ENCODE peak calls at places on chromosome 21, in ten cellular contexts. N is aorta; E is WERI-Rb-1; U is MM.1S; P is CD4-positive, CD25-positive, alpha-beta regulatory T cell; Q is GM23248; L is stomach; Z is neural progenitor cell; F is IMR-90; X is Panc1. R is an unnamed sample.
A peak's percentile ranks its signal among the peaks of the same experiment; 100 is the strongest.

GRCh38 chr21:44331209-44331608 is 8.0 kb downstream of the CFAP410 start:
- DNase-seq in U (no peak), Z (no peak), P (no peak), N (no peak), X (no peak), Q (no peak), L (no peak), F (no peak), E (no peak), R (no peak)

GRCh38 chr21:37862536-37862935 is 53.7 kb downstream of the KCNJ6 start:
- DNase-seq in L (no peak), P (no peak), X (no peak), Q (peak; percentile 48), F (peak; percentile 66), U (no peak), Z (peak; percentile 65), N (no peak), E (peak; percentile 73), R (peak; percentile 45)

GRCh38 chr21:26115346-26115745 is 55.2 kb downstream of the APP start:
- DNase-seq in N (no peak), E (no peak), Z (no peak), F (no peak), P (no peak), Q (no peak), X (no peak), U (no peak), L (no peak), R (no peak)

GRCh38 chr21:26177187-26177586 is 6.6 kb upstream of the APP start:
- DNase-seq in Q (peak; percentile 35), Z (no peak), E (no peak), N (no peak), X (no peak), F (no peak), L (no peak), U (no peak), P (no peak), R (peak; percentile 62)

GRCh38 chr21:26918318-26919065 is 48.4 kb downstream of the ADAMTS5 start:
- DNase-seq in Q (peak; percentile 69), P (no peak), L (no peak), F (peak; percentile 89), U (no peak), X (no peak), N (no peak), E (no peak), Z (no peak), R (peak; percentile 78)

GRCh38 chr21:40143822-40144525 is 276.7 kb downstream of the PCP4 start:
- DNase-seq in Q (peak; percentile 61), E (peak; percentile 74), L (peak; percentile 60), F (peak; percentile 18), P (no peak), Z (peak; percentile 77), X (peak; percentile 8), N (peak; percentile 82), U (peak; percentile 74), R (peak; percentile 26)

GRCh38 chr21:25582888-25583287 is 24.4 kb downstream of the MRPL39 start:
- DNase-seq in P (no peak), X (no peak), Q (no peak), F (no peak), L (no peak), E (no peak), U (no peak), N (no peak), Z (no peak), R (no peak)

GRCh38 chr21:26140185-26140584 is 30.4 kb downstream of the APP start:
- DNase-seq in E (no peak), F (peak; percentile 99), N (peak; percentile 78), X (peak; percentile 92), Q (peak; percentile 89), Z (no peak), U (no peak), L (peak; percentile 54), P (no peak), R (peak; percentile 98)

GRCh38 chr21:17003221-17003620 is 509.6 kb upstream of the CXADR start:
- DNase-seq in E (no peak), L (no peak), N (no peak), P (no peak), F (peak; percentile 61), U (no peak), X (no peak), Z (no peak), Q (peak; percentile 75), R (peak; percentile 25)

GRCh38 chr21:37357691-37358090 is 8.9 kb upstream of the DYRK1A start:
- DNase-seq in E (no peak), X (no peak), U (no peak), F (no peak), Z (no peak), N (no peak), P (no peak), L (no peak), Q (no peak), R (no peak)

GRCh38 chr21:14273736-14274538 is 58.0 kb downstream of the RBM11 start:
- DNase-seq in Q (no peak), X (no peak), U (no peak), F (no peak), Z (peak; percentile 17), L (peak; percentile 44), E (no peak), P (no peak), N (peak; percentile 78), R (no peak)

GRCh38 chr21:40640427-40640826 is 206.5 kb downstream of the DSCAM start:
- DNase-seq in E (no peak), Z (no peak), P (no peak), X (no peak), Q (no peak), U (no peak), L (no peak), N (no peak), F (no peak), R (no peak)

GRCh38 chr21:34609244-34609950 is 5.5 kb downstream of the RCAN1 start:
- DNase-seq in X (no peak), N (no peak), E (no peak), F (no peak), P (no peak), Q (no peak), U (no peak), Z (no peak), L (no peak), R (no peak)

GRCh38 chr21:17854771-17855170 is 35.6 kb upstream of the C21orf91 start:
- DNase-seq in X (no peak), Q (no peak), L (no peak), Z (no peak), F (no peak), N (no peak), P (no peak), U (no peak), E (no peak), R (no peak)

DNA sequence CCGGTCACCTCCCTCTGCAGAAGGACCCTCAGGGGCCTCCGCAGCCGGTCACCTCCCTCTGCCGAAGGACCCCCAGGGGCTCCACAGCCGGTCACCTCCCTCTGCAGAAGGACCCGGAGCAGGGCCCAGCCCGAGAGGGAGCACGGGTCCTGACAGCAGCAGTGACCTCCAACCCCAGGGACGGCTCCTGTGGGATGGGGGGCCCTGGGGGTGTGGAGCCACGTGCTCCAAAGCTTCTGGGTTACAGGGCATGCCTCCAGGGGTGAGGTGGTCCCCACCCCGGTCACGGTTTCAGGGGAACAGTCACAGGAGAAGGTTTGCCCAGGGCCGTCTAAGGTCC is 40.3 kb downstream of the SLC19A1 start:
- DNase-seq in Z (no peak), Q (no peak), L (no peak), F (no peak), E (no peak), N (peak; percentile 67), X (no peak), U (no peak), P (no peak), R (no peak)
- H3K27ac ChIP-seq in Z (no peak overlapping the region), Q (no peak overlapping the region), L (no peak overlapping the region), F (no peak overlapping the region), E (no peak overlapping the region), N (no peak overlapping the region), X (no peak overlapping the region), U (no peak overlapping the region), P (no peak overlapping the region), R (no peak overlapping the region)

GRCh38 chr21:31382060-31382459 is 38.0 kb upstream of the TIAM1 start:
- DNase-seq in F (no peak), L (no peak), Q (no peak), E (no peak), P (no peak), X (no peak), N (no peak), U (no peak), Z (no peak), R (no peak)
- H3K36me3 ChIP-seq in F (no peaks in the 10 kb centered on the region), L (no peaks in the 10 kb centered on the region), Q (no peaks in the 10 kb centered on the region), E (no peaks in the 10 kb centered on the region), P (no peaks in the 10 kb centered on the region), X (no peaks in the 10 kb centered on the region), N (no peaks in the 10 kb centered on the region), U (no peaks in the 10 kb centered on the region), Z (no peaks in the 10 kb centered on the region), R (no peaks in the 10 kb centered on the region)

GRCh38 chr21:29096619-29097018 is 23.2 kb upstream of the CCT8 start:
- DNase-seq in E (no peak), L (no peak), P (no peak), X (no peak), Q (no peak), F (no peak), U (no peak), Z (no peak), N (no peak), R (no peak)
- H3K27ac ChIP-seq in E (no peak overlapping the region), L (no peak overlapping the region), P (no peak overlapping the region), X (no peak overlapping the region), Q (no peak overlapping the region), F (no peak overlapping the region), U (no peak overlapping the region), Z (no peak overlapping the region), N (no peak overlapping the region), R (no peak overlapping the region)

GRCh38 chr21:32317726-32318125 is 19.1 kb downstream of the MRAP start:
- DNase-seq in X (no peak), E (no peak), Z (no peak), N (no peak), L (no peak), P (no peak), F (no peak), U (no peak), Q (no peak), R (no peak)
- H3K36me3 ChIP-seq in X (peaks cover 6% of the 10 kb centered on the region), E (peaks cover 65% of the 10 kb centered on the region), Z (no peaks in the 10 kb centered on the region), N (peaks cover 14% of the 10 kb centered on the region), L (peaks cover 98% of the 10 kb centered on the region), P (peaks cover 77% of the 10 kb centered on the region), F (peaks cover 69% of the 10 kb centered on the region), U (peaks cover 37% of the 10 kb centered on the region), Q (peaks cover 62% of the 10 kb centered on the region), R (peaks cover 19% of the 10 kb centered on the region)

DNA sequence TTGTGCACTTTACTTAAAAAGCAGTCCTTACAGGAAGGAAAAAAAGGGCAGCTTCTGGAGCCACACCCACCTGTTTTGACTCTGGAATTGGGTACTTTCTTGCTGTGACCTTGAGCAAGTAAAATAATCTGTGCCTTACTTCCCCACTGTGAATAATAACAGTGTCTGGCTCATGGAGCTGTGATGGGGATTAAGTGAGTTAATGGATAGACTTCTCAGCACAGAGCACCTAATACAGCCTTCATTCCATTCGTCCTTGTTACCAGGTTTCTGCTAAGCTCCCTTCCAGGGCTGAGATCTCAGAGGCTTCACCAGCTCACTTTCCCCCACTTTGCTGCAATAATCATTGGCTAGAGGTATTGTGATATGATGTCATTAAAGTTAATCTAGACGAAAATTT is 20.0 kb upstream of the ABCG1 start:
- DNase-seq in L (no peak), Q (no peak), P (no peak), F (no peak), X (no peak), U (no peak), E (peak; percentile 77), N (no peak), Z (no peak), R (no peak)
- H3K27ac ChIP-seq in L (peak overlapping the region; percentile 57), Q (no peak overlapping the region), P (no peak overlapping the region), F (peak overlapping the region; percentile 50), X (no peak overlapping the region), U (no peak overlapping the region), E (peak overlapping the region; percentile 74), N (no peak overlapping the region), Z (no peak overlapping the region), R (no peak overlapping the region)

GRCh38 chr21:33278736-33279135 is 12.6 kb downstream of the IL10RB start:
- DNase-seq in X (no peak), Z (no peak), E (no peak), F (peak; percentile 44), L (no peak), P (no peak), U (no peak), Q (peak; percentile 16), N (no peak), R (peak; percentile 20)
- H3K36me3 ChIP-seq in X (no peaks in the 10 kb centered on the region), Z (no peaks in the 10 kb centered on the region), E (peaks cover 34% of the 10 kb centered on the region), F (peaks cover 21% of the 10 kb centered on the region), L (peaks cover 92% of the 10 kb centered on the region), P (peaks cover 71% of the 10 kb centered on the region), U (no peaks in the 10 kb centered on the region), Q (peaks cover 42% of the 10 kb centered on the region), N (peaks cover 6% of the 10 kb centered on the region), R (peaks cover 4% of the 10 kb centered on the region)

R was measured in fibroblast of lung.